ENCODE peak calls at places on chromosomes 3 and 15, in ten cellular contexts. One of them, this sample, is unnamed.

GRCh38 chr15:48282186-48282585 is 49.0 kb upstream of the DUT start:
- DNase-seq in DMS153: no peak
- DNase-seq in GM10248: no peak
- DNase-seq in tibial artery: no peak
- DNase-seq in lower lobe of right lung: no peak
- DNase-seq in tibial nerve: no peak
- DNase-seq in foreskin fibroblast: no peak
- DNase-seq in A549: no peak
- DNase-seq in GM12865: no peak
- DNase-seq in HepG2: no peak
- DNase-seq in this sample: no peak

GRCh38 chr3:104411760-104412159 is 954.9 kb upstream of the ALCAM start:
- DNase-seq in GM10248: no peak
- DNase-seq in tibial artery: no peak
- DNase-seq in foreskin fibroblast: no peak
- DNase-seq in GM12865: no peak
- DNase-seq in DMS153: no peak
- DNase-seq in A549: no peak
- DNase-seq in lower lobe of right lung: no peak
- DNase-seq in HepG2: no peak
- DNase-seq in tibial nerve: no peak
- DNase-seq in this sample: no peak

GRCh38 chr15:77295446-77295845 is 124.5 kb downstream of the PEAK1 start:
- DNase-seq in HepG2: no peak
- DNase-seq in tibial nerve: no peak
- DNase-seq in DMS153: no peak
- DNase-seq in A549: no peak
- DNase-seq in tibial artery: no peak
- DNase-seq in foreskin fibroblast: no peak
- DNase-seq in GM10248: no peak
- DNase-seq in GM12865: no peak
- DNase-seq in lower lobe of right lung: no peak
- DNase-seq in this sample: no peak

GRCh38 chr3:47578691-47579632 is at the start of gene CSPG5:
- DNase-seq in tibial artery: no peak
- DNase-seq in HepG2: no peak
- DNase-seq in lower lobe of right lung: peak; percentile 50
- DNase-seq in DMS153: no peak
- DNase-seq in tibial nerve: no peak
- DNase-seq in GM12865: no peak
- DNase-seq in GM10248: peak; percentile 62
- DNase-seq in foreskin fibroblast: peak; percentile 34
- DNase-seq in A549: no peak
- DNase-seq in this sample: no peak

GRCh38 chr3:118127992-118128391 is 906.7 kb downstream of the IGSF11 start:
- DNase-seq in lower lobe of right lung: no peak
- DNase-seq in GM12865: no peak
- DNase-seq in tibial artery: no peak
- DNase-seq in foreskin fibroblast: no peak
- DNase-seq in DMS153: no peak
- DNase-seq in GM10248: no peak
- DNase-seq in A549: no peak
- DNase-seq in tibial nerve: no peak
- DNase-seq in HepG2: no peak
- DNase-seq in this sample: no peak

GRCh38 chr15:99729920-99730319 is 3.3 kb downstream of the LYSMD4 start:
- DNase-seq in HepG2: no peak
- DNase-seq in DMS153: no peak
- DNase-seq in foreskin fibroblast: peak; percentile 84
- DNase-seq in GM12865: peak; percentile 37
- DNase-seq in A549: peak; percentile 34
- DNase-seq in tibial nerve: peak; percentile 45
- DNase-seq in lower lobe of right lung: no peak
- DNase-seq in tibial artery: no peak
- DNase-seq in GM10248: no peak
- DNase-seq in this sample: no peak

GRCh38 chr3:57963811-57964346 is 44.3 kb upstream of the FLNB start:
- DNase-seq in GM10248: no peak
- DNase-seq in DMS153: no peak
- DNase-seq in GM12865: no peak
- DNase-seq in tibial nerve: no peak
- DNase-seq in lower lobe of right lung: no peak
- DNase-seq in foreskin fibroblast: no peak
- DNase-seq in HepG2: no peak
- DNase-seq in A549: no peak
- DNase-seq in tibial artery: no peak
- DNase-seq in this sample: peak; percentile 26

GRCh38 chr3:53227993-53228885 is 27.6 kb downstream of the TKT start:
- DNase-seq in DMS153: no peak
- DNase-seq in GM10248: no peak
- DNase-seq in tibial nerve: no peak
- DNase-seq in A549: no peak
- DNase-seq in GM12865: no peak
- DNase-seq in tibial artery: peak; percentile 44
- DNase-seq in lower lobe of right lung: peak; percentile 20
- DNase-seq in HepG2: no peak
- DNase-seq in foreskin fibroblast: no peak
- DNase-seq in this sample: no peak

GRCh38 chr3:170909129-170909903 is 879 bp upstream of the EIF5A2 start:
- DNase-seq in GM10248: no peak
- DNase-seq in foreskin fibroblast: peak; percentile 91
- DNase-seq in tibial nerve: no peak
- DNase-seq in tibial artery: no peak
- DNase-seq in A549: peak; percentile 66
- DNase-seq in GM12865: no peak
- DNase-seq in lower lobe of right lung: no peak
- DNase-seq in DMS153: no peak
- DNase-seq in HepG2: peak; percentile 69
- DNase-seq in this sample: no peak

GRCh38 chr15:75195122-75195765 is 6.4 kb upstream of the C15orf39 start:
- DNase-seq in foreskin fibroblast: no peak
- DNase-seq in DMS153: peak; percentile 58
- DNase-seq in GM10248: no peak
- DNase-seq in GM12865: no peak
- DNase-seq in tibial artery: no peak
- DNase-seq in HepG2: no peak
- DNase-seq in tibial nerve: no peak
- DNase-seq in lower lobe of right lung: no peak
- DNase-seq in A549: no peak
- DNase-seq in this sample: no peak

GRCh38 chr3:11390411-11391171 is 118.4 kb downstream of the ATG7 start:
- DNase-seq in foreskin fibroblast: no peak
- DNase-seq in HepG2: no peak
- DNase-seq in lower lobe of right lung: no peak
- DNase-seq in DMS153: no peak
- DNase-seq in tibial artery: no peak
- DNase-seq in A549: no peak
- DNase-seq in GM12865: no peak
- DNase-seq in tibial nerve: no peak
- DNase-seq in GM10248: no peak
- DNase-seq in this sample: no peak

GRCh38 chr3:141959531-141959920 is 83.1 kb downstream of the ATP1B3 start:
- DNase-seq in tibial artery: no peak
- DNase-seq in A549: no peak
- DNase-seq in GM12865: no peak
- DNase-seq in tibial nerve: no peak
- DNase-seq in lower lobe of right lung: no peak
- DNase-seq in GM10248: no peak
- DNase-seq in DMS153: no peak
- DNase-seq in HepG2: peak; percentile 15
- DNase-seq in foreskin fibroblast: no peak
- DNase-seq in this sample: no peak

GRCh38 chr3:12993022-12993622 is 80.1 kb downstream of the IQSEC1 start:
- DNase-seq in tibial nerve: no peak
- DNase-seq in tibial artery: no peak
- DNase-seq in lower lobe of right lung: no peak
- DNase-seq in A549: no peak
- DNase-seq in GM10248: no peak
- DNase-seq in HepG2: peak; percentile 39
- DNase-seq in foreskin fibroblast: peak; percentile 28
- DNase-seq in GM12865: no peak
- DNase-seq in DMS153: no peak
- DNase-seq in this sample: no peak

GRCh38 chr3:191070201-191070600 is 128.8 kb upstream of the OSTN start:
- DNase-seq in GM12865: no peak
- DNase-seq in GM10248: no peak
- DNase-seq in HepG2: no peak
- DNase-seq in tibial nerve: no peak
- DNase-seq in tibial artery: no peak
- DNase-seq in DMS153: no peak
- DNase-seq in lower lobe of right lung: no peak
- DNase-seq in A549: no peak
- DNase-seq in foreskin fibroblast: peak; percentile 75
- DNase-seq in this sample: no peak

GRCh38 chr3:43855674-43856299 is 165.0 kb downstream of the ABHD5 start:
- DNase-seq in HepG2: peak; percentile 11
- DNase-seq in foreskin fibroblast: peak; percentile 81
- DNase-seq in A549: peak; percentile 75
- DNase-seq in GM10248: peak; percentile 55
- DNase-seq in DMS153: peak; percentile 34
- DNase-seq in GM12865: peak; percentile 70
- DNase-seq in tibial nerve: peak; percentile 43
- DNase-seq in tibial artery: peak; percentile 76
- DNase-seq in lower lobe of right lung: peak; percentile 67
- DNase-seq in this sample: peak; percentile 6

GRCh38 chr15:45794304-45794703 is 159.5 kb downstream of the SQOR start:
- DNase-seq in tibial artery: no peak
- DNase-seq in foreskin fibroblast: no peak
- DNase-seq in DMS153: no peak
- DNase-seq in GM10248: no peak
- DNase-seq in tibial nerve: no peak
- DNase-seq in lower lobe of right lung: no peak
- DNase-seq in GM12865: no peak
- DNase-seq in HepG2: no peak
- DNase-seq in A549: no peak
- DNase-seq in this sample: no peak

GRCh38 chr3:9692416-9692815 is 11.2 kb upstream of the CPNE9 start:
- DNase-seq in GM10248: no peak
- DNase-seq in GM12865: no peak
- DNase-seq in HepG2: no peak
- DNase-seq in tibial artery: no peak
- DNase-seq in A549: no peak
- DNase-seq in foreskin fibroblast: no peak
- DNase-seq in DMS153: no peak
- DNase-seq in tibial nerve: no peak
- DNase-seq in lower lobe of right lung: no peak
- DNase-seq in this sample: no peak

GRCh38 chr15:73388256-73388781 is 19.6 kb upstream of the HCN4 start:
- DNase-seq in lower lobe of right lung: no peak
- DNase-seq in foreskin fibroblast: peak; percentile 60
- DNase-seq in GM10248: no peak
- DNase-seq in HepG2: peak; percentile 26
- DNase-seq in GM12865: no peak
- DNase-seq in A549: peak; percentile 75
- DNase-seq in tibial artery: peak; percentile 29
- DNase-seq in DMS153: no peak
- DNase-seq in tibial nerve: no peak
- DNase-seq in this sample: no peak

GRCh38 chr3:184570501-184570900 is 8.9 kb downstream of the EPHB3 start:
- DNase-seq in tibial nerve: no peak
- DNase-seq in lower lobe of right lung: no peak
- DNase-seq in DMS153: no peak
- DNase-seq in A549: no peak
- DNase-seq in GM12865: no peak
- DNase-seq in foreskin fibroblast: no peak
- DNase-seq in HepG2: no peak
- DNase-seq in tibial artery: no peak
- DNase-seq in GM10248: no peak
- DNase-seq in this sample: no peak

GRCh38 chr3:16398542-16399126 is 114.9 kb downstream of the RFTN1 start:
- DNase-seq in HepG2: no peak
- DNase-seq in tibial artery: no peak
- DNase-seq in DMS153: no peak
- DNase-seq in foreskin fibroblast: no peak
- DNase-seq in lower lobe of right lung: no peak
- DNase-seq in A549: no peak
- DNase-seq in tibial nerve: no peak
- DNase-seq in GM12865: no peak
- DNase-seq in GM10248: no peak
- DNase-seq in this sample: no peak

GRCh38 chr15:36678308-36678707 is 98.9 kb downstream of the CDIN1 start:
- DNase-seq in HepG2: no peak
- DNase-seq in foreskin fibroblast: no peak
- DNase-seq in A549: no peak
- DNase-seq in tibial artery: no peak
- DNase-seq in GM12865: no peak
- DNase-seq in DMS153: no peak
- DNase-seq in GM10248: no peak
- DNase-seq in tibial nerve: no peak
- DNase-seq in lower lobe of right lung: no peak
- DNase-seq in this sample: no peak

GRCh38 chr3:87798567-87798947 is 260.2 kb downstream of the CGGBP1 start:
- DNase-seq in tibial artery: no peak
- DNase-seq in tibial nerve: no peak
- DNase-seq in GM12865: no peak
- DNase-seq in foreskin fibroblast: no peak
- DNase-seq in A549: no peak
- DNase-seq in lower lobe of right lung: no peak
- DNase-seq in GM10248: no peak
- DNase-seq in HepG2: no peak
- DNase-seq in DMS153: no peak
- DNase-seq in this sample: no peak

GRCh38 chr3:8253201-8253600 is 248.4 kb upstream of the LMCD1 start:
- DNase-seq in lower lobe of right lung: no peak
- DNase-seq in GM10248: no peak
- DNase-seq in GM12865: no peak
- DNase-seq in HepG2: no peak
- DNase-seq in tibial nerve: no peak
- DNase-seq in A549: no peak
- DNase-seq in DMS153: no peak
- DNase-seq in tibial artery: no peak
- DNase-seq in foreskin fibroblast: no peak
- DNase-seq in this sample: no peak

GRCh38 chr3:118991775-118992174 is 42.9 kb downstream of the IGSF11 start:
- DNase-seq in GM12865: no peak
- DNase-seq in HepG2: no peak
- DNase-seq in lower lobe of right lung: no peak
- DNase-seq in A549: no peak
- DNase-seq in tibial nerve: peak; percentile 57
- DNase-seq in DMS153: no peak
- DNase-seq in foreskin fibroblast: no peak
- DNase-seq in tibial artery: no peak
- DNase-seq in GM10248: no peak
- DNase-seq in this sample: no peak

GRCh38 chr3:179330438-179330837 is 7.6 kb downstream of the ZNF639 start:
- DNase-seq in tibial nerve: no peak
- DNase-seq in A549: no peak
- DNase-seq in DMS153: no peak
- DNase-seq in tibial artery: no peak
- DNase-seq in foreskin fibroblast: peak; percentile 35
- DNase-seq in GM12865: no peak
- DNase-seq in HepG2: no peak
- DNase-seq in GM10248: no peak
- DNase-seq in lower lobe of right lung: no peak
- DNase-seq in this sample: no peak

GRCh38 chr3:69370156-69370944 is 15.5 kb downstream of the FRMD4B start:
- DNase-seq in lower lobe of right lung: peak; percentile 89
- DNase-seq in tibial artery: peak; percentile 89
- DNase-seq in tibial nerve: peak; percentile 46
- DNase-seq in foreskin fibroblast: peak; percentile 75
- DNase-seq in GM12865: peak; percentile 22
- DNase-seq in GM10248: no peak
- DNase-seq in DMS153: no peak
- DNase-seq in A549: no peak
- DNase-seq in HepG2: no peak
- DNase-seq in this sample: no peak

This sample was measured in GM06990.